ENCODE peak calls at places on chromosomes 11 and 22, in five cellular contexts. One of them, this sample, is unnamed.

GRCh38 chr22:30044369-30044768 is 35.9 kb upstream of the HORMAD2 start:
- DNase-seq in mammary epithelial cell: peak; percentile 92
- DNase-seq in keratinocyte: no peak
- DNase-seq in neural progenitor cell: no peak
- DNase-seq in lower lobe of right lung: no peak
- DNase-seq in this sample: peak; percentile 88

GRCh38 chr11:116217006-116217405 is 555.8 kb downstream of the BUD13 start:
- DNase-seq in mammary epithelial cell: peak; percentile 8
- DNase-seq in keratinocyte: no peak
- DNase-seq in neural progenitor cell: no peak
- DNase-seq in lower lobe of right lung: peak; percentile 61
- DNase-seq in this sample: peak; percentile 37

GRCh38 chr11:34643846-34644245 is 23.0 kb downstream of the EHF start:
- DNase-seq in mammary epithelial cell: no peak
- DNase-seq in keratinocyte: no peak
- DNase-seq in neural progenitor cell: no peak
- DNase-seq in lower lobe of right lung: no peak
- DNase-seq in this sample: no peak

GRCh38 chr11:121892131-121892681 is 223.8 kb downstream of the BLID start:
- DNase-seq in mammary epithelial cell: peak; percentile 51
- DNase-seq in keratinocyte: peak; percentile 55
- DNase-seq in neural progenitor cell: peak; percentile 3
- DNase-seq in lower lobe of right lung: no peak
- DNase-seq in this sample: peak; percentile 42

GRCh38 chr11:3120071-3120792 is 44.9 kb downstream of the OSBPL5 start:
- DNase-seq in mammary epithelial cell: no peak
- DNase-seq in keratinocyte: no peak
- DNase-seq in neural progenitor cell: no peak
- DNase-seq in lower lobe of right lung: peak; percentile 30
- DNase-seq in this sample: no peak

GRCh38 chr22:18152519-18152918 is 2.5 kb downstream of the USP18 start:
- DNase-seq in mammary epithelial cell: no peak
- DNase-seq in keratinocyte: no peak
- DNase-seq in neural progenitor cell: no peak
- DNase-seq in lower lobe of right lung: no peak
- DNase-seq in this sample: no peak

GRCh38 chr11:18705651-18706281 is 7.2 kb downstream of the TMEM86A start:
- DNase-seq in mammary epithelial cell: no peak
- DNase-seq in keratinocyte: no peak
- DNase-seq in neural progenitor cell: no peak
- DNase-seq in lower lobe of right lung: peak; percentile 73
- DNase-seq in this sample: no peak

GRCh38 chr11:26992031-26992541 is 1.8 kb upstream of the FIBIN start:
- DNase-seq in mammary epithelial cell: peak; percentile 88
- DNase-seq in keratinocyte: no peak
- DNase-seq in neural progenitor cell: no peak
- DNase-seq in lower lobe of right lung: no peak
- DNase-seq in this sample: peak; percentile 96

GRCh38 chr11:86558219-86558618 is 114.2 kb downstream of the ME3 start:
- DNase-seq in mammary epithelial cell: peak; percentile 30
- DNase-seq in keratinocyte: no peak
- DNase-seq in neural progenitor cell: no peak
- DNase-seq in lower lobe of right lung: no peak
- DNase-seq in this sample: peak; percentile 82

GRCh38 chr11:72789493-72790131 is 4.2 kb downstream of the STARD10 start:
- DNase-seq in mammary epithelial cell: peak; percentile 29
- DNase-seq in keratinocyte: no peak
- DNase-seq in neural progenitor cell: peak; percentile 0
- DNase-seq in lower lobe of right lung: no peak
- DNase-seq in this sample: peak; percentile 77

GRCh38 chr11:100687032-100687629 is at the start of gene ARHGAP42:
- DNase-seq in mammary epithelial cell: peak; percentile 68
- DNase-seq in keratinocyte: no peak
- DNase-seq in neural progenitor cell: peak; percentile 85
- DNase-seq in lower lobe of right lung: peak; percentile 63
- DNase-seq in this sample: peak; percentile 33

GRCh38 chr22:49297871-49298721 is 529.6 kb downstream of the BRD1 start:
- DNase-seq in mammary epithelial cell: no peak
- DNase-seq in keratinocyte: no peak
- DNase-seq in neural progenitor cell: no peak
- DNase-seq in lower lobe of right lung: no peak
- DNase-seq in this sample: no peak

GRCh38 chr11:120256779-120257178 is 16.8 kb downstream of the POU2F3 start:
- DNase-seq in mammary epithelial cell: no peak
- DNase-seq in keratinocyte: no peak
- DNase-seq in neural progenitor cell: no peak
- DNase-seq in lower lobe of right lung: no peak
- DNase-seq in this sample: no peak
- TF ChIP-seq CTCF in mammary epithelial cell: no peak
- TF ChIP-seq CTCF in keratinocyte: no peak
- TF ChIP-seq CTCF in neural progenitor cell: no peak
- TF ChIP-seq CTCF in lower lobe of right lung: no peak
- TF ChIP-seq CTCF in this sample: no peak

DNA sequence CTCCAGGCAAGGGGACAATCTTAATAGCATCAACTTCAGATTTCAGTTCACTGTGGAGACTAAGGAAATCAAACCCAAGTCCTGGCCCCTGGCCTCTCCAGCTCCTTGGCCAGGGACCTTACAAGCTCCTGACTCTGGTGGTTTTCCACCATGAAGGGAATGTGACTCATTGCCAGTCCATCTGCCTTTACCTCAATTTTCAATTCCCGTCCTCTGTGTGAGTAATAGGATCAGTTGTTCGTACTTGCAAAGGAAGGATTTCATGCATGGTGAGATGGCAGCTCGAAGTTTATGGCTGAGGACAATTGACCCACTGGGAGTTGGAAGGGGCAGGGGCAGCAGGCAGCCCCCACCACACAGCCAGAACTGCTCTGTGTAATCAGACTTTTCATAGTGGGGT is 42.5 kb downstream of the INSC start:
- DNase-seq in mammary epithelial cell: peak; percentile 88
- DNase-seq in keratinocyte: peak; percentile 46
- DNase-seq in neural progenitor cell: no peak
- DNase-seq in lower lobe of right lung: no peak
- DNase-seq in this sample: peak; percentile 97
- H3K27me3 ChIP-seq in mammary epithelial cell: no peaks in the 10 kb centered on the region
- H3K27me3 ChIP-seq in keratinocyte: no peaks in the 10 kb centered on the region
- H3K27me3 ChIP-seq in neural progenitor cell: no peaks in the 10 kb centered on the region
- H3K27me3 ChIP-seq in lower lobe of right lung: no peaks in the 10 kb centered on the region
- H3K27me3 ChIP-seq in this sample: no peaks in the 10 kb centered on the region

GRCh38 chr22:37425369-37425768 is 1.9 kb downstream of the ELFN2 start:
- DNase-seq in mammary epithelial cell: no peak
- DNase-seq in keratinocyte: no peak
- DNase-seq in neural progenitor cell: no peak
- DNase-seq in lower lobe of right lung: no peak
- DNase-seq in this sample: no peak

GRCh38 chr22:37427711-37428635 is 694 bp upstream of the ELFN2 start:
- DNase-seq in mammary epithelial cell: no peak
- DNase-seq in keratinocyte: no peak
- DNase-seq in neural progenitor cell: peak; percentile 41
- DNase-seq in lower lobe of right lung: no peak
- DNase-seq in this sample: no peak

GRCh38 chr22:37427128-37427710 is at the start of gene ELFN2:
- DNase-seq in mammary epithelial cell: no peak
- DNase-seq in keratinocyte: no peak
- DNase-seq in neural progenitor cell: peak; percentile 61
- DNase-seq in lower lobe of right lung: no peak
- DNase-seq in this sample: no peak

GRCh38 chr22:37425800-37426531 is 1.3 kb downstream of the ELFN2 start:
- DNase-seq in mammary epithelial cell: peak; percentile 69
- DNase-seq in keratinocyte: no peak
- DNase-seq in neural progenitor cell: peak; percentile 76
- DNase-seq in lower lobe of right lung: no peak
- DNase-seq in this sample: no peak

GRCh38 chr22:37426532-37427127 is 649 bp downstream of the ELFN2 start:
- DNase-seq in mammary epithelial cell: no peak
- DNase-seq in keratinocyte: no peak
- DNase-seq in neural progenitor cell: no peak
- DNase-seq in lower lobe of right lung: no peak
- DNase-seq in this sample: no peak
- H3K4me3 ChIP-seq in mammary epithelial cell: peak overlapping the region; percentile 51
- H3K4me3 ChIP-seq in keratinocyte: peak overlapping the region; percentile 63
- H3K4me3 ChIP-seq in neural progenitor cell: peak overlapping the region; percentile 65
- H3K4me3 ChIP-seq in lower lobe of right lung: peak overlapping the region; percentile 50
- H3K4me3 ChIP-seq in this sample: peak overlapping the region; percentile 55

GRCh38 chr11:65573391-65574146 is 1.2 kb downstream of the FAM89B start:
- DNase-seq in mammary epithelial cell: no peak
- DNase-seq in keratinocyte: no peak
- DNase-seq in neural progenitor cell: no peak
- DNase-seq in lower lobe of right lung: no peak
- DNase-seq in this sample: no peak

GRCh38 chr11:65572356-65573043 is at the start of gene FAM89B:
- DNase-seq in mammary epithelial cell: peak; percentile 72
- DNase-seq in keratinocyte: no peak
- DNase-seq in neural progenitor cell: peak; percentile 91
- DNase-seq in lower lobe of right lung: peak; percentile 95
- DNase-seq in this sample: peak; percentile 60

GRCh38 chr11:65571420-65571819 is 918 bp upstream of the FAM89B start:
- DNase-seq in mammary epithelial cell: no peak
- DNase-seq in keratinocyte: no peak
- DNase-seq in neural progenitor cell: no peak
- DNase-seq in lower lobe of right lung: no peak
- DNase-seq in this sample: no peak

GRCh38 chr11:65569973-65570918 is at the start of gene ZNRD2:
- DNase-seq in mammary epithelial cell: peak; percentile 99
- DNase-seq in keratinocyte: peak; percentile 79
- DNase-seq in neural progenitor cell: peak; percentile 99
- DNase-seq in lower lobe of right lung: peak; percentile 99
- DNase-seq in this sample: peak; percentile 92

DNA sequence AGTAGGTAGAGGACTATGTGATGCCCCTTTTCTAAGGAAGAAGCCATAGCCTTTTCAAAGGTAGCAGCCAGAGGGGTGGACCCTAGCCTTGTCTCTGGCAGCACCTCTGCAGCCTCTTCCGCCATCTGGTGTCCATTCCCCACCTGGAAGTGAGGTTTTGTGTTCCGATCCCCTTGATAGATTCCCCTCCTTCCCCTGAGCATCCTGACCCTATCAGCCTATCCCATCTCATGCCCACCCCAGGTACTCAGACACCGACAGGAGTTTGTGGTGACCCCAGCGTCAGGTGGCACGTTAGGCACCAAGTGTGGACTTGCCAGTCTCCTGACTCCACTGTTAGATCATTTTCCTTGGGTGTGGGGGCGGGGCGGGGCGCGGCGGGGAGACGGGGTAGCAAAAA is 398 bp upstream of the FAM89B start:
- DNase-seq in mammary epithelial cell: peak; percentile 63
- DNase-seq in keratinocyte: no peak
- DNase-seq in neural progenitor cell: peak; percentile 86
- DNase-seq in lower lobe of right lung: no peak
- DNase-seq in this sample: peak; percentile 65
- TF ChIP-seq CTCF in mammary epithelial cell: peak; percentile 46
- TF ChIP-seq CTCF in keratinocyte: peak; percentile 65
- TF ChIP-seq CTCF in neural progenitor cell: peak; percentile 51
- TF ChIP-seq CTCF in lower lobe of right lung: peak; percentile 13
- TF ChIP-seq CTCF in this sample: peak; percentile 78

GRCh38 chr11:120031612-120032600 is 106.0 kb downstream of the TRIM29 start:
- DNase-seq in mammary epithelial cell: no peak
- DNase-seq in keratinocyte: no peak
- DNase-seq in neural progenitor cell: no peak
- DNase-seq in lower lobe of right lung: no peak
- DNase-seq in this sample: no peak
- H3K27me3 ChIP-seq in mammary epithelial cell: no peaks in the 10 kb centered on the region
- H3K27me3 ChIP-seq in keratinocyte: peaks cover 18% of the 10 kb centered on the region
- H3K27me3 ChIP-seq in neural progenitor cell: no peaks in the 10 kb centered on the region
- H3K27me3 ChIP-seq in lower lobe of right lung: no peaks in the 10 kb centered on the region
- H3K27me3 ChIP-seq in this sample: peaks cover 2% of the 10 kb centered on the region

DNA sequence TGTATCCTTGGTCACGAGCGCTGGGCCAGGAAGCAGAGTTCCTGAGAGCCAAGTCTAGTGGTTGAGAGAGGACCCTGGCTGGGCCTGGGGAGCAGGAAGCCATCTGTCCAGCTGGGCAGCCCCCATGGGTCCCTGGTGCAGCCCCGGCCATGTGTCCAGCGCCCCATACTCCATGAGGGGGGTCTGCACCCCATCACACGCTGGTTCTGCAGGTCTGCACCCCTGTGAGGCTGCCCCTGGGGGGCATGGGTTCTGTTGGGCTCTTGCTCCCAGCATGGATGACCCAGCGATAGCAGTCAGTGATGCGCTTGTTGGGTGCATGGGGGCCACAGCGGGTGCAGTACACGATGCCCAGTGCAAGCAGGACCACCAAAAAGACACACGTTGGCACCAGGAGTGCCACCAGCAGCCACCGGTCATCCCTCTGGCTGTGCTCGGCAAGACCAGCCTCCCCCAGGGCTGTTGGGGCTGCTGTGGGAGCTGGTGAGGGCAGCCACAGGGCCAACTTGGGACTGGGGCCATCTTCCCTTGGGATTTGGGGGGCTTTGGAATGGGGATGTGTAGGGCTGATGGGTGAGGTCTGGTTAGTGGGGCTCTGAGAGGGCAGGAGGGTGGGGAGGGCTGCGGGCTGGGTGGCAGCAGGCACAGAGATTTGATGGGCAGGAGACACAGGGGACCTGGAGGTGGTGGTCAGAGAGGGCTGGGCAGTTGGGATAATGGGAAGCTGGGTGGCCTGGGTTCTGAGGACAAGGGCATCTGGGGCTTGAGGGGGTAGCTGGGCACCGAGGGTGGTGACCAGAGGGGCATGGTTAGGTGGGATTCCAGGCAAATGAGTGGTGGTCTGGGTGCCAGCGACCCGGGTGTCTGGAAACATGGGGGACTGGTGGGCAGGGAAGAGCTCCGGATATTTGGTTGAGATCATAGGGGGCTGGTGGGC is 2.0 kb downstream of the CD248 start:
- DNase-seq in mammary epithelial cell: no peak
- DNase-seq in keratinocyte: no peak
- DNase-seq in neural progenitor cell: no peak
- DNase-seq in lower lobe of right lung: no peak
- DNase-seq in this sample: no peak
- H3K4me3 ChIP-seq in mammary epithelial cell: no peak overlapping the region
- H3K4me3 ChIP-seq in keratinocyte: no peak overlapping the region
- H3K4me3 ChIP-seq in neural progenitor cell: no peak overlapping the region
- H3K4me3 ChIP-seq in lower lobe of right lung: peak overlapping the region; percentile 59
- H3K4me3 ChIP-seq in this sample: no peak overlapping the region

GRCh38 chr11:113773416-113774173 is at the start of gene ZW10:
- DNase-seq in mammary epithelial cell: peak; percentile 96
- DNase-seq in keratinocyte: peak; percentile 76
- DNase-seq in neural progenitor cell: peak; percentile 97
- DNase-seq in lower lobe of right lung: peak; percentile 98
- DNase-seq in this sample: peak; percentile 92
- TF ChIP-seq CTCF in mammary epithelial cell: peak; percentile 80
- TF ChIP-seq CTCF in keratinocyte: peak; percentile 73
- TF ChIP-seq CTCF in neural progenitor cell: peak; percentile 98
- TF ChIP-seq CTCF in lower lobe of right lung: peak; percentile 77
- TF ChIP-seq CTCF in this sample: peak; percentile 62

GRCh38 chr22:23365961-23366360 is 185.7 kb downstream of the BCR start:
- DNase-seq in mammary epithelial cell: no peak
- DNase-seq in keratinocyte: no peak
- DNase-seq in neural progenitor cell: no peak
- DNase-seq in lower lobe of right lung: no peak
- DNase-seq in this sample: no peak
- H3K27me3 ChIP-seq in mammary epithelial cell: peaks cover 9% of the 10 kb centered on the region
- H3K27me3 ChIP-seq in keratinocyte: peaks cover 12% of the 10 kb centered on the region
- H3K27me3 ChIP-seq in neural progenitor cell: peaks cover 54% of the 10 kb centered on the region
- H3K27me3 ChIP-seq in lower lobe of right lung: no peaks in the 10 kb centered on the region
- H3K27me3 ChIP-seq in this sample: peaks cover 15% of the 10 kb centered on the region